ENCODE peak calls at places on chromosomes 7 and 10, in seven cellular contexts. K is neural progenitor cell, C is neuronal stem cell, Z is endothelial cell of umbilical vein, R is astrocyte, V is fibroblast of lung, Q is HCT116. A is an unnamed sample.

GRCh38 chr10:124037784-124038183 is 55.6 kb downstream of the CHST15 start:
- DNase-seq in K (no peak), C (no peak), Z (no peak), R (no peak), V (no peak), Q (no peak), A (no peak)

GRCh38 chr7:46680147-46680546 is 759.1 kb upstream of the IGFBP3 start:
- DNase-seq in K (no peak), C (no peak), Z (no peak), R (peak; percentile 8), V (no peak), Q (no peak), A (no peak)

GRCh38 chr10:120415709-120416330 is 41.2 kb upstream of the PLPP4 start:
- DNase-seq in K (no peak), C (no peak), Z (peak; percentile 40), R (peak; percentile 97), V (no peak), Q (no peak), A (peak; percentile 94)

GRCh38 chr7:141027043-141027442 is 12.3 kb upstream of the MRPS33 start:
- DNase-seq in K (no peak), C (no peak), Z (no peak), R (no peak), V (no peak), Q (no peak), A (no peak)

GRCh38 chr7:91248996-91249395 is 15.2 kb upstream of the FZD1 start:
- DNase-seq in K (no peak), C (no peak), Z (no peak), R (peak; percentile 20), V (no peak), Q (no peak), A (no peak)

GRCh38 chr10:44774676-44775401 is 136.3 kb upstream of the TMEM72 start:
- DNase-seq in K (no peak), C (no peak), Z (no peak), R (peak; percentile 74), V (peak; percentile 67), Q (no peak), A (peak; percentile 45)

GRCh38 chr7:2820508-2820934 is 23.6 kb downstream of the GNA12 start:
- DNase-seq in K (no peak), C (no peak), Z (peak; percentile 75), R (peak; percentile 95), V (peak; percentile 98), Q (no peak), A (peak; percentile 94)

GRCh38 chr10:80966326-80966986 is 428.8 kb downstream of the SH2D4B start:
- DNase-seq in K (no peak), C (no peak), Z (no peak), R (no peak), V (no peak), Q (no peak), A (no peak)

GRCh38 chr10:15430969-15431791 is 60.1 kb upstream of the FAM171A1 start:
- DNase-seq in K (no peak), C (no peak), Z (no peak), R (no peak), V (no peak), Q (no peak), A (no peak)

GRCh38 chr7:99868246-99868645 is 8.6 kb downstream of the OR2AE1 start:
- DNase-seq in K (no peak), C (no peak), Z (no peak), R (no peak), V (no peak), Q (no peak), A (no peak)

GRCh38 chr10:86848747-86849146 is 92.3 kb downstream of the BMPR1A start:
- DNase-seq in K (no peak), C (no peak), Z (no peak), R (no peak), V (no peak), Q (no peak), A (no peak)

GRCh38 chr10:1712944-1713671 is 24.2 kb downstream of the ADARB2 start:
- DNase-seq in K (no peak), C (no peak), Z (no peak), R (no peak), V (no peak), Q (no peak), A (no peak)

GRCh38 chr7:79610905-79611304 is 157.4 kb upstream of the MAGI2 start:
- DNase-seq in K (peak; percentile 19), C (no peak), Z (no peak), R (no peak), V (no peak), Q (no peak), A (no peak)

GRCh38 chr7:95501261-95501816 is 15.6 kb downstream of the ASB4 start:
- DNase-seq in K (no peak), C (no peak), Z (no peak), R (peak; percentile 4), V (no peak), Q (no peak), A (no peak)

GRCh38 chr7:133805426-133805825 is 321.7 kb upstream of the LRGUK start:
- DNase-seq in K (no peak), C (no peak), Z (no peak), R (no peak), V (no peak), Q (no peak), A (no peak)

GRCh38 chr10:102281103-102281502 is 35.8 kb downstream of the GBF1 start:
- DNase-seq in K (no peak), C (no peak), Z (no peak), R (no peak), V (peak; percentile 34), Q (no peak), A (peak; percentile 16)

GRCh38 chr10:5943536-5943935 is 33.8 kb downstream of the IL15RA start:
- DNase-seq in K (peak; percentile 34), C (no peak), Z (peak; percentile 58), R (peak; percentile 62), V (peak; percentile 51), Q (no peak), A (peak; percentile 91)

GRCh38 chr7:128309921-128310320 is 33.8 kb downstream of the RBM28 start:
- DNase-seq in K (peak; percentile 29), C (peak; percentile 27), Z (no peak), R (no peak), V (no peak), Q (no peak), A (no peak)

GRCh38 chr7:108003591-108003935 is 602 bp upstream of the LAMB1 start:
- DNase-seq in K (no peak), C (no peak), Z (no peak), R (no peak), V (no peak), Q (no peak), A (no peak)

GRCh38 chr10:73940634-73941221 is 29.8 kb downstream of the PLAU start:
- DNase-seq in K (peak; percentile 83), C (peak; percentile 61), Z (peak; percentile 71), R (no peak), V (peak; percentile 70), Q (peak; percentile 37), A (peak; percentile 92)

GRCh38 chr10:17888189-17888588 is 63.5 kb upstream of the SLC39A12 start:
- DNase-seq in K (no peak), C (no peak), Z (no peak), R (no peak), V (no peak), Q (no peak), A (peak; percentile 10)

GRCh38 chr10:103069453-103070331 is 123.4 kb downstream of the NT5C2 start:
- DNase-seq in K (peak; percentile 79), C (peak; percentile 42), Z (peak; percentile 56), R (peak; percentile 30), V (peak; percentile 52), Q (peak; percentile 59), A (peak; percentile 65)

GRCh38 chr10:96690755-96691730 is 29.3 kb downstream of the PIK3AP1 start:
- DNase-seq in K (no peak), C (no peak), Z (no peak), R (peak; percentile 47), V (no peak), Q (no peak), A (peak; percentile 23)

GRCh38 chr10:85148693-85149640 is 820.6 kb downstream of the CCSER2 start:
- DNase-seq in K (peak; percentile 32), C (no peak), Z (no peak), R (no peak), V (no peak), Q (no peak), A (no peak)

DNA sequence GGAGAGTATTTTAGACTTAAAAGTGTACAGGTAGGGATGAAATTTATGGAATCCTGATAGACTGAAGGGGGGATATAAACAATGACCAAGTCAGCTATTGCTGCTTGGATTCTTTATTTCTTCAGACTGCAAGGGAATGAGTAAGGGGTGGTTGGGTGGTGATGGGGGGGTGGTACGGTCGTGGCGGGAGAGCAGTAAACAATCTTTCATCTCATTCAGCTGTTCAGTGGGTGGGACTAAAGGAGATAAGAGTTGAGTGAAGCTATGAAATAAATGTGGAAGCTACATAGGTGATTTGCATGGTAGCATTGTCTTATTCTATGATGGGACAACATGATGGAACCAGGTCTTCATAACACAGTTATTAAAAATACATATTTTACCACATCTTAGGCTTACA is 1.8 kb downstream of the SEPTIN7 start:
- DNase-seq in K (peak; percentile 20), C (no peak), Z (peak; percentile 28), R (peak; percentile 6), V (no peak), Q (no peak), A (no peak)
- H3K4me3 ChIP-seq in K (peak overlapping the region; percentile 93), C (peak overlapping the region; percentile 68), Z (peak overlapping the region; percentile 76), R (peak overlapping the region; percentile 90), V (peak overlapping the region; percentile 93), Q (peak overlapping the region; percentile 72), A (peak overlapping the region; percentile 93)

GRCh38 chr7:11757153-11757552 is 74.8 kb downstream of the THSD7A start:
- DNase-seq in K (no peak), C (no peak), Z (no peak), R (no peak), V (no peak), Q (no peak), A (no peak)
- H3K9ac ChIP-seq in K (no peak overlapping the region), C (no peak overlapping the region), Z (no peak overlapping the region), R (no peak overlapping the region), V (no peak overlapping the region), Q (no peak overlapping the region), A (no peak overlapping the region)

DNA sequence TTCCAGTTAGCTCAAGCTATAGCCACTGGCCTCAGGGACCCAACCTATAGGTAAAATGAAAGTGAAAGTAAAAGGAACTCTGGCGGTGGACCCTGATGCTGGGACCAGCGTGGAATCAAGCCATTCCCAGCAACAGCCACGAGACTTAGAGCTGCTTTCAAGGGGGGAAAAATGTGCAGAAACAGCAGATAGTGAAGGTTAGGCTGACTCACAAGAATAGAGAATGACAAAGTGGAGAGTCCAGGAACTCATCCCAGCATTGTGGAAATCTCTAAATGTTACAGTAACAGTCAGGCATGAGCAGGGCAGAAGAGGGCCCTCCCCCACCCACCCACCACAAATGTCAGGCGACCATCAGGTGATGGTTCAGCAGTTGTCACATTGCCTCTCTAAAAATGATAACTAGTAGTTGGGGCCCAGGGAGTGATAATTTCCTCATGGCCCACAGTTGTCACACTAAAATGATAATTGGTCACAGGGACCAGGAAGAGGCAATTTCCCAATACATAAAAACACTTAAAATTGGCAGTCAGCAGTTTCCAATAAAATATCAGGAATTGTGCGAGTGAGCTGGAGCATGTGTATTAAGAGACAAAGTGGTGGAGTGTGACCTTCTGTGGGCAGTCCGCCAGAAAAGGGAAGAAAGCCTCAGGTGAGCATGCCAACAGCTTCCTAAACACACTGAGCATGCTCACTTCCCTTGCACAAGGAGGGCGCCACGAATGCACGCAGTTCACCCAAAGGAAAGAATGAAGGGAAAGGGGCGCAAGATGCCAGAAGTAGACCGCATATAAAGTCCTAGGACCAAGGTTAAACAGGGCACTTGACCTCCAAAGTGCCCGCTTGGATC is 129.8 kb upstream of the PPP1R3A start:
- DNase-seq in K (no peak), C (no peak), Z (no peak), R (peak; percentile 22), V (peak; percentile 42), Q (no peak), A (peak; percentile 65)
- H3K4me3 ChIP-seq in K (no peak overlapping the region), C (no peak overlapping the region), Z (no peak overlapping the region), R (no peak overlapping the region), V (no peak overlapping the region), Q (peak overlapping the region; percentile 58), A (peak overlapping the region; percentile 58)

GRCh38 chr10:22231260-22231659 is 13.4 kb upstream of the EBLN1 start:
- DNase-seq in K (no peak), C (no peak), Z (no peak), R (no peak), V (no peak), Q (no peak), A (no peak)
- H3K9ac ChIP-seq in K (no peak overlapping the region), C (no peak overlapping the region), Z (no peak overlapping the region), R (no peak overlapping the region), V (no peak overlapping the region), Q (no peak overlapping the region), A (no peak overlapping the region)

A was measured in GM23248.